ENCODE peak calls at places on chromosome 9, in seven cellular contexts. One of them, this sample, is unnamed.

GRCh38 chr9:79731483-79731882 is 159.7 kb downstream of the TLE4 start:
- DNase-seq in prostate gland: no peak
- DNase-seq in endothelial cell of umbilical vein: no peak
- DNase-seq in CD8-positive, alpha-beta T cell: no peak
- DNase-seq in uterus: no peak
- DNase-seq in GM23338: no peak
- DNase-seq in right atrium auricular region: no peak
- DNase-seq in this sample: no peak

GRCh38 chr9:79362100-79363081 is 209.4 kb upstream of the TLE4 start:
- DNase-seq in prostate gland: no peak
- DNase-seq in endothelial cell of umbilical vein: peak
- DNase-seq in CD8-positive, alpha-beta T cell: no peak
- DNase-seq in uterus: no peak
- DNase-seq in GM23338: peak
- DNase-seq in right atrium auricular region: no peak
- DNase-seq in this sample: peak

GRCh38 chr9:94717656-94718225 is 8.8 kb upstream of the AOPEP start:
- DNase-seq in prostate gland: no peak
- DNase-seq in endothelial cell of umbilical vein: no peak
- DNase-seq in CD8-positive, alpha-beta T cell: no peak
- DNase-seq in uterus: no peak
- DNase-seq in GM23338: no peak
- DNase-seq in right atrium auricular region: no peak
- DNase-seq in this sample: peak

GRCh38 chr9:69254223-69254622 is 70.8 kb upstream of the ENTREP1 start:
- DNase-seq in prostate gland: no peak
- DNase-seq in endothelial cell of umbilical vein: no peak
- DNase-seq in CD8-positive, alpha-beta T cell: no peak
- DNase-seq in uterus: no peak
- DNase-seq in GM23338: no peak
- DNase-seq in right atrium auricular region: no peak
- DNase-seq in this sample: no peak

GRCh38 chr9:27279611-27280010 is 17.3 kb downstream of the EQTN start:
- DNase-seq in prostate gland: no peak
- DNase-seq in endothelial cell of umbilical vein: peak
- DNase-seq in CD8-positive, alpha-beta T cell: no peak
- DNase-seq in uterus: no peak
- DNase-seq in GM23338: no peak
- DNase-seq in right atrium auricular region: no peak
- DNase-seq in this sample: no peak

GRCh38 chr9:15268796-15269195 is 38.2 kb downstream of the TTC39B start:
- DNase-seq in prostate gland: no peak
- DNase-seq in endothelial cell of umbilical vein: no peak
- DNase-seq in CD8-positive, alpha-beta T cell: no peak
- DNase-seq in uterus: no peak
- DNase-seq in GM23338: no peak
- DNase-seq in right atrium auricular region: no peak
- DNase-seq in this sample: no peak

GRCh38 chr9:71812385-71812784 is 44.1 kb upstream of the CEMIP2 start:
- DNase-seq in prostate gland: no peak
- DNase-seq in endothelial cell of umbilical vein: no peak
- DNase-seq in CD8-positive, alpha-beta T cell: no peak
- DNase-seq in uterus: peak
- DNase-seq in GM23338: no peak
- DNase-seq in right atrium auricular region: peak
- DNase-seq in this sample: no peak

GRCh38 chr9:136762915-136763648 is 1.2 kb downstream of the LCN15 start:
- DNase-seq in prostate gland: no peak
- DNase-seq in endothelial cell of umbilical vein: peak
- DNase-seq in CD8-positive, alpha-beta T cell: peak
- DNase-seq in uterus: peak
- DNase-seq in GM23338: peak
- DNase-seq in right atrium auricular region: no peak
- DNase-seq in this sample: no peak

GRCh38 chr9:95167998-95168397 is 149.5 kb downstream of the FANCC start:
- DNase-seq in prostate gland: peak
- DNase-seq in endothelial cell of umbilical vein: peak
- DNase-seq in CD8-positive, alpha-beta T cell: peak
- DNase-seq in uterus: no peak
- DNase-seq in GM23338: peak
- DNase-seq in right atrium auricular region: peak
- DNase-seq in this sample: peak

GRCh38 chr9:86287013-86287412 is 4.7 kb upstream of the ISCA1 start:
- DNase-seq in prostate gland: no peak
- DNase-seq in endothelial cell of umbilical vein: no peak
- DNase-seq in CD8-positive, alpha-beta T cell: no peak
- DNase-seq in uterus: no peak
- DNase-seq in GM23338: peak
- DNase-seq in right atrium auricular region: no peak
- DNase-seq in this sample: peak

GRCh38 chr9:131346559-131346958 is 47.3 kb upstream of the PRRC2B start:
- DNase-seq in prostate gland: no peak
- DNase-seq in endothelial cell of umbilical vein: no peak
- DNase-seq in CD8-positive, alpha-beta T cell: no peak
- DNase-seq in uterus: no peak
- DNase-seq in GM23338: no peak
- DNase-seq in right atrium auricular region: no peak
- DNase-seq in this sample: no peak

GRCh38 chr9:134136117-134136996 is 475 bp downstream of the WDR5 start:
- DNase-seq in prostate gland: no peak
- DNase-seq in endothelial cell of umbilical vein: peak
- DNase-seq in CD8-positive, alpha-beta T cell: peak
- DNase-seq in uterus: peak
- DNase-seq in GM23338: peak
- DNase-seq in right atrium auricular region: no peak
- DNase-seq in this sample: no peak

GRCh38 chr9:130933114-130934046 is 5.7 kb downstream of the FIBCD1 start:
- DNase-seq in prostate gland: no peak
- DNase-seq in endothelial cell of umbilical vein: no peak
- DNase-seq in CD8-positive, alpha-beta T cell: no peak
- DNase-seq in uterus: no peak
- DNase-seq in GM23338: peak
- DNase-seq in right atrium auricular region: no peak
- DNase-seq in this sample: peak

GRCh38 chr9:33452828-33453271 is 5.5 kb upstream of the AQP3 start:
- DNase-seq in prostate gland: peak
- DNase-seq in endothelial cell of umbilical vein: peak
- DNase-seq in CD8-positive, alpha-beta T cell: peak
- DNase-seq in uterus: no peak
- DNase-seq in GM23338: peak
- DNase-seq in right atrium auricular region: no peak
- DNase-seq in this sample: peak
- H3K4me3 ChIP-seq in prostate gland: no peak
- H3K4me3 ChIP-seq in endothelial cell of umbilical vein: no peak
- H3K4me3 ChIP-seq in CD8-positive, alpha-beta T cell: no peak
- H3K4me3 ChIP-seq in uterus: no peak
- H3K4me3 ChIP-seq in GM23338: peak
- H3K4me3 ChIP-seq in right atrium auricular region: no peak
- H3K4me3 ChIP-seq in this sample: no peak

GRCh38 chr9:118463419-118463818 is 759.2 kb downstream of the TLR4 start:
- DNase-seq in prostate gland: no peak
- DNase-seq in endothelial cell of umbilical vein: no peak
- DNase-seq in CD8-positive, alpha-beta T cell: no peak
- DNase-seq in uterus: no peak
- DNase-seq in GM23338: no peak
- DNase-seq in right atrium auricular region: no peak
- DNase-seq in this sample: no peak
- TF ChIP-seq CTCF in prostate gland: no peak
- TF ChIP-seq CTCF in endothelial cell of umbilical vein: no peak
- TF ChIP-seq CTCF in CD8-positive, alpha-beta T cell: no peak
- TF ChIP-seq CTCF in uterus: no peak
- TF ChIP-seq CTCF in GM23338: no peak
- TF ChIP-seq CTCF in right atrium auricular region: no peak
- TF ChIP-seq CTCF in this sample: no peak

DNA sequence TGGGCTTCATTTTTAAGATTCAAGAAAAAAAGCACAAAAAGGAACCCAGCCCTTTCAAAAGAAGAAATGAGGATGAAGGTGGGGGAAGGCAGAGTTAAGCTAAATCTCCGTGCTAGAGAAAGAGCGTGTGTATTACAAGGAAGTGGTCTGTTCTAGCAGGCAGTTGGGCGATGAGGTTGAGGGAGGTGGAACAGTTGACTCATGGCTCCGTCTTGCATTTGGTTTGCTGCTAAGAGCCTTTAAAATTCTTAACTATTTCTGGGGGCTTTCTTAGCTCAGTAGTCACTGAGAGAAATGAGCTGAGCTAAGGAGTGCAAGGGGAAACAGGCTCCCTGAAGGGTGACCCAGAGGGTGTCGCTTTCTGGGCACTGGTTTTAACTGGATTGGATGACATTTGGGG is 117.4 kb downstream of the GCNT1 start:
- DNase-seq in prostate gland: no peak
- DNase-seq in endothelial cell of umbilical vein: no peak
- DNase-seq in CD8-positive, alpha-beta T cell: peak
- DNase-seq in uterus: no peak
- DNase-seq in GM23338: no peak
- DNase-seq in right atrium auricular region: no peak
- DNase-seq in this sample: peak
- H3K27ac ChIP-seq in prostate gland: no peak
- H3K27ac ChIP-seq in endothelial cell of umbilical vein: no peak
- H3K27ac ChIP-seq in CD8-positive, alpha-beta T cell: no peak
- H3K27ac ChIP-seq in uterus: no peak
- H3K27ac ChIP-seq in GM23338: no peak
- H3K27ac ChIP-seq in right atrium auricular region: no peak
- H3K27ac ChIP-seq in this sample: no peak

DNA sequence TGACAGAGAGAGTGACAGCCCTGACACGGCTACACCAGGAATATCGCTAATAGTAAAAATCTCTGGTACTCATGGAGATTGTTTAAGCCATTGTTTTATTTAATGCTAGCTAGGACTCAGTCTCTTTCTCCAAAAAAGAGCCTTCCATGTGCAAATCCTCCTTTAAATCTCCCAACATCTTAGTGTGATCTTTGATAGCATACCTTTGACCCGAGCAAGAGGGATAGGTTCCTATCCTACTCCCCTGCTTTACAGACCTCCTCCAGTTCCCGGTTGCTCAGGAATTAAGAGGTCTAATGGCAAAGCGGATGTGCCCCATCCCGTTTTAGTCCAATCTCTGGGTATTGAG is 663 bp upstream of the FRMD3 start:
- DNase-seq in prostate gland: no peak
- DNase-seq in endothelial cell of umbilical vein: no peak
- DNase-seq in CD8-positive, alpha-beta T cell: no peak
- DNase-seq in uterus: no peak
- DNase-seq in GM23338: peak
- DNase-seq in right atrium auricular region: no peak
- DNase-seq in this sample: no peak
- H3K4me3 ChIP-seq in prostate gland: peak
- H3K4me3 ChIP-seq in endothelial cell of umbilical vein: peak
- H3K4me3 ChIP-seq in CD8-positive, alpha-beta T cell: no peak
- H3K4me3 ChIP-seq in uterus: peak
- H3K4me3 ChIP-seq in GM23338: peak
- H3K4me3 ChIP-seq in right atrium auricular region: peak
- H3K4me3 ChIP-seq in this sample: peak

GRCh38 chr9:21070171-21070571 is 7.6 kb downstream of the IFNB1 start:
- DNase-seq in prostate gland: peak
- DNase-seq in endothelial cell of umbilical vein: peak
- DNase-seq in CD8-positive, alpha-beta T cell: no peak
- DNase-seq in uterus: peak
- DNase-seq in GM23338: peak
- DNase-seq in right atrium auricular region: peak
- DNase-seq in this sample: peak
- TF ChIP-seq CTCF in prostate gland: peak
- TF ChIP-seq CTCF in endothelial cell of umbilical vein: peak
- TF ChIP-seq CTCF in CD8-positive, alpha-beta T cell: no peak
- TF ChIP-seq CTCF in uterus: peak
- TF ChIP-seq CTCF in GM23338: peak
- TF ChIP-seq CTCF in right atrium auricular region: no peak
- TF ChIP-seq CTCF in this sample: peak

GRCh38 chr9:121298016-121298538 is 30.1 kb downstream of the GSN start:
- DNase-seq in prostate gland: no peak
- DNase-seq in endothelial cell of umbilical vein: no peak
- DNase-seq in CD8-positive, alpha-beta T cell: no peak
- DNase-seq in uterus: no peak
- DNase-seq in GM23338: peak
- DNase-seq in right atrium auricular region: no peak
- DNase-seq in this sample: no peak

GRCh38 chr9:121300283-121301119 is 32.5 kb downstream of the GSN start:
- DNase-seq in prostate gland: no peak
- DNase-seq in endothelial cell of umbilical vein: no peak
- DNase-seq in CD8-positive, alpha-beta T cell: no peak
- DNase-seq in uterus: no peak
- DNase-seq in GM23338: no peak
- DNase-seq in right atrium auricular region: no peak
- DNase-seq in this sample: no peak

GRCh38 chr9:121298689-121299112 is 30.7 kb downstream of the GSN start:
- DNase-seq in prostate gland: no peak
- DNase-seq in endothelial cell of umbilical vein: peak
- DNase-seq in CD8-positive, alpha-beta T cell: no peak
- DNase-seq in uterus: peak
- DNase-seq in GM23338: peak
- DNase-seq in right atrium auricular region: no peak
- DNase-seq in this sample: no peak

GRCh38 chr9:121299467-121300282 is 31.7 kb downstream of the GSN start:
- DNase-seq in prostate gland: no peak
- DNase-seq in endothelial cell of umbilical vein: peak
- DNase-seq in CD8-positive, alpha-beta T cell: peak
- DNase-seq in uterus: peak
- DNase-seq in GM23338: peak
- DNase-seq in right atrium auricular region: peak
- DNase-seq in this sample: no peak

DNA sequence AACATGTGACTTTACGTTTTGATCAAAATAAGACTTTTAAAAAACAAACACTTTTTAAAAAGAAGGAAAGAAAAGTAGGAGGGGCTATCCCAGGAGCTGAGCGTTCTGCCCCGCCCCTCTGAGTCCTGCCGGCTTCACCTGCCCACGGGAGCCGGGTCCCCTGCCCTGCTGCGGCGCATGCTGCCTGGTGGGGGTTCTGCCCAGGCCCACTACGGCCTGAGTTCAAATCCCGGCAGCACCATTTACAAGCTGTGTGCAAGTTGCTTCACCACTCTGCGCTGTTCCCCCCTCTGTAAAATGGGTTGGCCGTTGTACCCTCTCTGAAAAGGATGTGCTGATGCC is 31.1 kb downstream of the GSN start:
- DNase-seq in prostate gland: no peak
- DNase-seq in endothelial cell of umbilical vein: peak
- DNase-seq in CD8-positive, alpha-beta T cell: no peak
- DNase-seq in uterus: no peak
- DNase-seq in GM23338: peak
- DNase-seq in right atrium auricular region: no peak
- DNase-seq in this sample: no peak
- H3K27ac ChIP-seq in prostate gland: peak
- H3K27ac ChIP-seq in endothelial cell of umbilical vein: no peak
- H3K27ac ChIP-seq in CD8-positive, alpha-beta T cell: no peak
- H3K27ac ChIP-seq in uterus: peak
- H3K27ac ChIP-seq in GM23338: no peak
- H3K27ac ChIP-seq in right atrium auricular region: peak
- H3K27ac ChIP-seq in this sample: no peak

GRCh38 chr9:96813607-96814006 is 35.7 kb upstream of the ZNF510 start:
- DNase-seq in prostate gland: no peak
- DNase-seq in endothelial cell of umbilical vein: no peak
- DNase-seq in CD8-positive, alpha-beta T cell: no peak
- DNase-seq in uterus: no peak
- DNase-seq in GM23338: no peak
- DNase-seq in right atrium auricular region: no peak
- DNase-seq in this sample: no peak
- H3K4me3 ChIP-seq in prostate gland: no peak
- H3K4me3 ChIP-seq in endothelial cell of umbilical vein: no peak
- H3K4me3 ChIP-seq in CD8-positive, alpha-beta T cell: no peak
- H3K4me3 ChIP-seq in uterus: no peak
- H3K4me3 ChIP-seq in GM23338: no peak
- H3K4me3 ChIP-seq in right atrium auricular region: no peak
- H3K4me3 ChIP-seq in this sample: no peak

GRCh38 chr9:2800385-2801179 is 43.3 kb downstream of the PUM3 start:
- DNase-seq in prostate gland: no peak
- DNase-seq in endothelial cell of umbilical vein: no peak
- DNase-seq in CD8-positive, alpha-beta T cell: no peak
- DNase-seq in uterus: no peak
- DNase-seq in GM23338: no peak
- DNase-seq in right atrium auricular region: no peak
- DNase-seq in this sample: no peak
- TF ChIP-seq CTCF in prostate gland: no peak
- TF ChIP-seq CTCF in endothelial cell of umbilical vein: peak
- TF ChIP-seq CTCF in CD8-positive, alpha-beta T cell: no peak
- TF ChIP-seq CTCF in uterus: no peak
- TF ChIP-seq CTCF in GM23338: peak
- TF ChIP-seq CTCF in right atrium auricular region: no peak
- TF ChIP-seq CTCF in this sample: peak

This sample was measured in brain microvascular endothelial cell.